ENCODE peak calls at places on chromosomes 4 and X, in five cellular contexts. Q, S, M, R and U are unnamed samples.

GRCh38 chr4:864456-865120 is 38.7 kb upstream of the CPLX1 start:
- DNase-seq in Q (peak; percentile 79), S (no peak), R (no peak), M (no peak), U (no peak)

GRCh38 chr4:24236532-24236931 is 346.7 kb upstream of the PPARGC1A start:
- DNase-seq in R (no peak), S (peak; percentile 33), Q (no peak), M (no peak), U (no peak)

GRCh38 chrX:77953300-77953699 is 16.1 kb downstream of the PGAM4 start:
- DNase-seq in Q (no peak), R (no peak), S (no peak), M (no peak), U (no peak)

GRCh38 chrX:37745354-37745753 is 34.5 kb upstream of the CYBB start:
- DNase-seq in M (peak; percentile 53), S (peak; percentile 62), R (peak; percentile 23), Q (peak; percentile 79), U (peak; percentile 86)

GRCh38 chrX:94545722-94546121 is 871.7 kb downstream of the FAM133A start:
- DNase-seq in M (no peak), S (peak; percentile 67), Q (no peak), R (no peak), U (no peak)

GRCh38 chr4:16626945-16627344 is 271.5 kb downstream of the LDB2 start:
- DNase-seq in M (no peak), Q (no peak), S (peak; percentile 63), R (no peak), U (no peak)

GRCh38 chr4:54683616-54684346 is 26.0 kb downstream of the KIT start:
- DNase-seq in Q (no peak), M (peak; percentile 56), S (peak; percentile 61), R (no peak), U (peak; percentile 40)

GRCh38 chrX:65148232-65148631 is 172.0 kb upstream of the ZC4H2 start:
- DNase-seq in S (no peak), M (no peak), R (no peak), Q (no peak), U (no peak)

GRCh38 chr4:102564399-102564921 is 63.3 kb downstream of the NFKB1 start:
- DNase-seq in Q (no peak), M (peak; percentile 47), S (peak; percentile 80), R (no peak), U (peak; percentile 81)